ENCODE peak calls at places on chromosomes 11 and 22, in ten cellular contexts. One of them, this sample, is unnamed.
A peak's percentile ranks its signal among the peaks of the same experiment; 100 is the strongest.

GRCh38 chr11:17351510-17352176 is at the start of gene NCR3LG1:
- DNase-seq in mesendoderm: peak; percentile 40
- DNase-seq in colonic mucosa: peak; percentile 85
- DNase-seq in A673: peak; percentile 63
- DNase-seq in RWPE1: no peak
- DNase-seq in IMR-90: peak; percentile 77
- DNase-seq in lower lobe of right lung: peak; percentile 74
- DNase-seq in fibroblast of lung: peak; percentile 78
- DNase-seq in SJSA1: peak; percentile 32
- DNase-seq in caudate nucleus: peak; percentile 24
- DNase-seq in this sample: peak; percentile 36

GRCh38 chr22:33329398-33329797 is 271.2 kb upstream of the SYN3 start:
- DNase-seq in RWPE1: no peak
- DNase-seq in SJSA1: no peak
- DNase-seq in colonic mucosa: peak; percentile 70
- DNase-seq in lower lobe of right lung: no peak
- DNase-seq in mesendoderm: no peak
- DNase-seq in fibroblast of lung: no peak
- DNase-seq in caudate nucleus: no peak
- DNase-seq in IMR-90: no peak
- DNase-seq in A673: no peak
- DNase-seq in this sample: no peak

GRCh38 chr11:33214187-33214586 is 43.0 kb upstream of the HIPK3 start:
- DNase-seq in colonic mucosa: no peak
- DNase-seq in A673: no peak
- DNase-seq in RWPE1: no peak
- DNase-seq in caudate nucleus: no peak
- DNase-seq in lower lobe of right lung: no peak
- DNase-seq in IMR-90: no peak
- DNase-seq in mesendoderm: no peak
- DNase-seq in fibroblast of lung: no peak
- DNase-seq in SJSA1: no peak
- DNase-seq in this sample: no peak

GRCh38 chr11:96013459-96014213 is 89.7 kb upstream of the MTMR2 start:
- DNase-seq in caudate nucleus: no peak
- DNase-seq in SJSA1: no peak
- DNase-seq in lower lobe of right lung: no peak
- DNase-seq in RWPE1: no peak
- DNase-seq in IMR-90: no peak
- DNase-seq in fibroblast of lung: no peak
- DNase-seq in colonic mucosa: no peak
- DNase-seq in A673: no peak
- DNase-seq in mesendoderm: peak; percentile 51
- DNase-seq in this sample: no peak

GRCh38 chr11:70548976-70549375 is 150.6 kb downstream of the CTTN start:
- DNase-seq in mesendoderm: no peak
- DNase-seq in fibroblast of lung: no peak
- DNase-seq in RWPE1: no peak
- DNase-seq in lower lobe of right lung: no peak
- DNase-seq in IMR-90: no peak
- DNase-seq in A673: no peak
- DNase-seq in caudate nucleus: no peak
- DNase-seq in colonic mucosa: no peak
- DNase-seq in SJSA1: no peak
- DNase-seq in this sample: no peak

GRCh38 chr11:35531246-35531645 is 5.8 kb upstream of the PAMR1 start:
- DNase-seq in fibroblast of lung: no peak
- DNase-seq in lower lobe of right lung: no peak
- DNase-seq in SJSA1: peak; percentile 43
- DNase-seq in colonic mucosa: no peak
- DNase-seq in caudate nucleus: no peak
- DNase-seq in mesendoderm: no peak
- DNase-seq in RWPE1: no peak
- DNase-seq in IMR-90: no peak
- DNase-seq in A673: no peak
- DNase-seq in this sample: no peak

GRCh38 chr11:127461575-127462344 is 461.2 kb upstream of the KIRREL3 start:
- DNase-seq in IMR-90: no peak
- DNase-seq in caudate nucleus: no peak
- DNase-seq in mesendoderm: peak; percentile 44
- DNase-seq in fibroblast of lung: no peak
- DNase-seq in colonic mucosa: no peak
- DNase-seq in SJSA1: no peak
- DNase-seq in lower lobe of right lung: no peak
- DNase-seq in RWPE1: no peak
- DNase-seq in A673: no peak
- DNase-seq in this sample: no peak

GRCh38 chr22:26687439-26687838 is 30.1 kb downstream of the MIAT start:
- DNase-seq in IMR-90: no peak
- DNase-seq in fibroblast of lung: no peak
- DNase-seq in RWPE1: no peak
- DNase-seq in SJSA1: no peak
- DNase-seq in A673: no peak
- DNase-seq in mesendoderm: no peak
- DNase-seq in caudate nucleus: no peak
- DNase-seq in lower lobe of right lung: no peak
- DNase-seq in colonic mucosa: no peak
- DNase-seq in this sample: no peak

GRCh38 chr11:76620471-76620870 is 50.1 kb downstream of the LRRC32 start:
- DNase-seq in fibroblast of lung: peak; percentile 92
- DNase-seq in SJSA1: peak; percentile 28
- DNase-seq in RWPE1: no peak
- DNase-seq in A673: no peak
- DNase-seq in mesendoderm: no peak
- DNase-seq in colonic mucosa: no peak
- DNase-seq in caudate nucleus: no peak
- DNase-seq in IMR-90: peak; percentile 89
- DNase-seq in lower lobe of right lung: no peak
- DNase-seq in this sample: peak; percentile 45

GRCh38 chr22:21657361-21658118 is 8.3 kb upstream of the PPIL2 start:
- DNase-seq in caudate nucleus: no peak
- DNase-seq in fibroblast of lung: peak; percentile 11
- DNase-seq in colonic mucosa: peak; percentile 87
- DNase-seq in SJSA1: peak; percentile 78
- DNase-seq in mesendoderm: peak; percentile 77
- DNase-seq in A673: peak; percentile 85
- DNase-seq in IMR-90: peak; percentile 8
- DNase-seq in RWPE1: peak; percentile 60
- DNase-seq in lower lobe of right lung: peak; percentile 91
- DNase-seq in this sample: no peak

GRCh38 chr11:441418-442274 is at the start of gene ANO9:
- DNase-seq in A673: no peak
- DNase-seq in colonic mucosa: peak; percentile 86
- DNase-seq in caudate nucleus: no peak
- DNase-seq in lower lobe of right lung: peak; percentile 80
- DNase-seq in SJSA1: no peak
- DNase-seq in IMR-90: no peak
- DNase-seq in RWPE1: peak; percentile 61
- DNase-seq in mesendoderm: peak; percentile 32
- DNase-seq in fibroblast of lung: no peak
- DNase-seq in this sample: no peak

GRCh38 chr11:111565111-111565720 is 24.7 kb downstream of the LAYN start:
- DNase-seq in colonic mucosa: peak; percentile 73
- DNase-seq in A673: peak; percentile 88
- DNase-seq in SJSA1: peak; percentile 61
- DNase-seq in lower lobe of right lung: no peak
- DNase-seq in caudate nucleus: peak; percentile 11
- DNase-seq in IMR-90: peak; percentile 80
- DNase-seq in fibroblast of lung: peak; percentile 88
- DNase-seq in mesendoderm: peak; percentile 76
- DNase-seq in RWPE1: peak; percentile 65
- DNase-seq in this sample: no peak

GRCh38 chr11:64186205-64187165 is 514 bp downstream of the STIP1 start:
- DNase-seq in SJSA1: peak; percentile 54
- DNase-seq in mesendoderm: peak; percentile 31
- DNase-seq in IMR-90: peak; percentile 2
- DNase-seq in RWPE1: no peak
- DNase-seq in caudate nucleus: no peak
- DNase-seq in colonic mucosa: peak; percentile 60
- DNase-seq in lower lobe of right lung: no peak
- DNase-seq in fibroblast of lung: no peak
- DNase-seq in A673: peak; percentile 45
- DNase-seq in this sample: no peak

GRCh38 chr11:73308963-73309960 is 1.2 kb downstream of the ARHGEF17 start:
- DNase-seq in SJSA1: peak; percentile 88
- DNase-seq in colonic mucosa: peak; percentile 82
- DNase-seq in lower lobe of right lung: peak; percentile 94
- DNase-seq in RWPE1: peak; percentile 89
- DNase-seq in fibroblast of lung: peak; percentile 96
- DNase-seq in A673: peak; percentile 74
- DNase-seq in IMR-90: peak; percentile 96
- DNase-seq in caudate nucleus: no peak
- DNase-seq in mesendoderm: peak; percentile 97
- DNase-seq in this sample: peak; percentile 90

GRCh38 chr11:73308003-73308962 is at the start of gene ARHGEF17:
- DNase-seq in RWPE1: peak; percentile 72
- DNase-seq in lower lobe of right lung: peak; percentile 79
- DNase-seq in mesendoderm: peak; percentile 91
- DNase-seq in caudate nucleus: peak; percentile 33
- DNase-seq in colonic mucosa: peak; percentile 68
- DNase-seq in fibroblast of lung: peak; percentile 85
- DNase-seq in IMR-90: peak; percentile 76
- DNase-seq in SJSA1: peak; percentile 47
- DNase-seq in A673: peak; percentile 94
- DNase-seq in this sample: no peak

GRCh38 chr11:73306977-73307322 is 1.1 kb upstream of the ARHGEF17 start:
- DNase-seq in mesendoderm: no peak
- DNase-seq in fibroblast of lung: no peak
- DNase-seq in SJSA1: no peak
- DNase-seq in lower lobe of right lung: no peak
- DNase-seq in colonic mucosa: peak; percentile 37
- DNase-seq in A673: no peak
- DNase-seq in RWPE1: no peak
- DNase-seq in IMR-90: no peak
- DNase-seq in caudate nucleus: no peak
- DNase-seq in this sample: no peak

GRCh38 chr11:73306069-73306468 is 2.0 kb upstream of the ARHGEF17 start:
- DNase-seq in lower lobe of right lung: no peak
- DNase-seq in RWPE1: no peak
- DNase-seq in mesendoderm: peak; percentile 64
- DNase-seq in fibroblast of lung: no peak
- DNase-seq in SJSA1: no peak
- DNase-seq in colonic mucosa: no peak
- DNase-seq in A673: no peak
- DNase-seq in IMR-90: no peak
- DNase-seq in caudate nucleus: no peak
- DNase-seq in this sample: no peak

DNA sequence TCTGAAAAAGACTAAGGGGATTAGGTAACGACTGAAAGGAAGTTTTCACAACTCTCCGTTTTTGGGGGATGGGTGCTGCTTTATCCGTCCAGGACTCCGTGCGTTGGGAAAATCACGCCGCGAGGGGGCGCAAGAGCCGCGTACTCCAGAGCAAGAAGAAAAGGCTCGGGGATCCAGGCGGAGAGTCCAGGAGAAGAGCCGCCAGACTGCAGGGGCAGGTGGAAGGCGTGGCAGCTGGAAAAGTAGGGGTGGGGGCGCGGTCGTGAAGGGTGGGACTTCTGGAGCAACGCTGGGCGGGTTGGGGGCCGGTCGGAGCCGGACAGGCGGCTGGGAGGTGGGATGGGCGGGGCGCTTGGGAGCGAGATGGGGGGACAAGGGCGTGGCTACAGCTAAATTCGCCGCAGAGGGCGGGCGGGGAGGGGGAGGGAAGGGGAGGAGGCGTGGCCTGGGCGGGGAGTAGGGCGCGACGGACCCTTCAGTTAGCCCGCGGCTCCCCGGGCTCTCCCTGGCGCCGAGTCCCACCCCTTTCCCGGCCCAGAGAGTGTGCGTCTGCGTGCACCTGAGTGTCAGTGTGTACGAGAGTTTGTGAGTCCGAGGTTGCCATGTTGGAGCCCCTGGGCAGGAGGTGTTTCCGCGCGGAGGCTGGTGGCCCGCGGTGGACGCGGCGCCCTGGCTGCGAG is 613 bp upstream of the ARHGEF17 start:
- DNase-seq in fibroblast of lung: peak; percentile 98
- DNase-seq in mesendoderm: peak; percentile 99
- DNase-seq in lower lobe of right lung: peak; percentile 98
- DNase-seq in SJSA1: peak; percentile 85
- DNase-seq in caudate nucleus: peak; percentile 82
- DNase-seq in colonic mucosa: peak; percentile 99
- DNase-seq in RWPE1: peak; percentile 98
- DNase-seq in IMR-90: peak; percentile 98
- DNase-seq in A673: peak; percentile 100
- DNase-seq in this sample: peak; percentile 98
- H3K27ac ChIP-seq in fibroblast of lung: peak overlapping the region; percentile 95
- H3K27ac ChIP-seq in mesendoderm: peak overlapping the region; percentile 84
- H3K27ac ChIP-seq in lower lobe of right lung: peak overlapping the region; percentile 98
- H3K27ac ChIP-seq in SJSA1: peak overlapping the region; percentile 97
- H3K27ac ChIP-seq in caudate nucleus: peak overlapping the region; percentile 86
- H3K27ac ChIP-seq in colonic mucosa: peak overlapping the region; percentile 87
- H3K27ac ChIP-seq in RWPE1: peak overlapping the region; percentile 98
- H3K27ac ChIP-seq in IMR-90: peak overlapping the region; percentile 93
- H3K27ac ChIP-seq in A673: peak overlapping the region; percentile 83
- H3K27ac ChIP-seq in this sample: peak overlapping the region; percentile 97

GRCh38 chr11:106249857-106250256 is 172.4 kb downstream of the AASDHPPT start:
- DNase-seq in mesendoderm: no peak
- DNase-seq in caudate nucleus: no peak
- DNase-seq in fibroblast of lung: no peak
- DNase-seq in IMR-90: no peak
- DNase-seq in SJSA1: no peak
- DNase-seq in lower lobe of right lung: no peak
- DNase-seq in RWPE1: no peak
- DNase-seq in colonic mucosa: no peak
- DNase-seq in A673: no peak
- DNase-seq in this sample: no peak
- H3K27ac ChIP-seq in mesendoderm: no peak overlapping the region
- H3K27ac ChIP-seq in caudate nucleus: no peak overlapping the region
- H3K27ac ChIP-seq in fibroblast of lung: no peak overlapping the region
- H3K27ac ChIP-seq in IMR-90: no peak overlapping the region
- H3K27ac ChIP-seq in SJSA1: no peak overlapping the region
- H3K27ac ChIP-seq in lower lobe of right lung: no peak overlapping the region
- H3K27ac ChIP-seq in RWPE1: no peak overlapping the region
- H3K27ac ChIP-seq in colonic mucosa: no peak overlapping the region
- H3K27ac ChIP-seq in A673: no peak overlapping the region
- H3K27ac ChIP-seq in this sample: no peak overlapping the region

DNA sequence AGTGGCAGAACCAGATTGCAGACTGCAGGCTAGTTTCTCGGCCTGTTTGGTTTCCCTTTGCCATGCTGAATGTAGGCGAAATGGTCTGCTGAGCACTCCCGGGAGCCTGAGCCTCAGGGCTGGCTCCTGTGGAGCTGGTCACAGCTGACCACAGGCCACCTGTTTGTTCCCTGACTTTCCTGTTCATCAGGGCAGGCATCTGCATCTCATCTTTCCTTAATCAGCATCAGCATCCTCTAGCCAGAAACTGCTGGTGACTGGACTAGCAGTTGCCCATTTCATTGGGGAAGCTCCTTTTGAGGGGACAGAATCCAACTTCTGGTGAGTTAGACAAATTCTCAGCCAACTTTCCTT is 20.2 kb upstream of the C11orf96 start:
- DNase-seq in RWPE1: no peak
- DNase-seq in mesendoderm: no peak
- DNase-seq in SJSA1: no peak
- DNase-seq in caudate nucleus: no peak
- DNase-seq in colonic mucosa: no peak
- DNase-seq in fibroblast of lung: no peak
- DNase-seq in IMR-90: peak; percentile 31
- DNase-seq in A673: no peak
- DNase-seq in lower lobe of right lung: no peak
- DNase-seq in this sample: no peak
- H3K27ac ChIP-seq in RWPE1: no peak overlapping the region
- H3K27ac ChIP-seq in mesendoderm: no peak overlapping the region
- H3K27ac ChIP-seq in SJSA1: peak overlapping the region; percentile 90
- H3K27ac ChIP-seq in caudate nucleus: peak overlapping the region; percentile 11
- H3K27ac ChIP-seq in colonic mucosa: peak overlapping the region; percentile 70
- H3K27ac ChIP-seq in fibroblast of lung: no peak overlapping the region
- H3K27ac ChIP-seq in IMR-90: peak overlapping the region; percentile 13
- H3K27ac ChIP-seq in A673: no peak overlapping the region
- H3K27ac ChIP-seq in lower lobe of right lung: peak overlapping the region; percentile 64
- H3K27ac ChIP-seq in this sample: peak overlapping the region; percentile 95

GRCh38 chr11:67345247-67345948 is 7.9 kb downstream of the POLD4 start:
- DNase-seq in fibroblast of lung: no peak
- DNase-seq in IMR-90: no peak
- DNase-seq in RWPE1: no peak
- DNase-seq in mesendoderm: no peak
- DNase-seq in SJSA1: no peak
- DNase-seq in colonic mucosa: no peak
- DNase-seq in lower lobe of right lung: no peak
- DNase-seq in caudate nucleus: no peak
- DNase-seq in A673: no peak
- DNase-seq in this sample: no peak
- H3K27ac ChIP-seq in fibroblast of lung: no peak overlapping the region
- H3K27ac ChIP-seq in IMR-90: no peak overlapping the region
- H3K27ac ChIP-seq in RWPE1: peak overlapping the region; percentile 85
- H3K27ac ChIP-seq in mesendoderm: no peak overlapping the region
- H3K27ac ChIP-seq in SJSA1: no peak overlapping the region
- H3K27ac ChIP-seq in colonic mucosa: peak overlapping the region; percentile 91
- H3K27ac ChIP-seq in lower lobe of right lung: peak overlapping the region; percentile 47
- H3K27ac ChIP-seq in caudate nucleus: no peak overlapping the region
- H3K27ac ChIP-seq in A673: no peak overlapping the region
- H3K27ac ChIP-seq in this sample: no peak overlapping the region

This sample was measured in AG04450.